ENCODE peak calls at places on chromosomes 1 and 21, in eight cellular contexts. A is heart right ventricle, S is BE2C, T is IMR-90, V is transverse colon, K is prostate gland, O is neural progenitor cell, Z is left ventricle myocardium inferior. Y is an unnamed sample. For H3K4me1, the result is how much of the 10 kb centered on the place peaks cover.

GRCh38 chr1:231272173-231272572 is 31.2 kb downstream of the GNPAT start:
- DNase-seq in Z (no peak), T (no peak), S (no peak), O (no peak), V (no peak), A (no peak), K (no peak), Y (no peak)

GRCh38 chr1:108584320-108584968 is 24.5 kb downstream of the EEIG2 start:
- DNase-seq in V (no peak), Z (no peak), K (no peak), O (no peak), A (no peak), T (no peak), S (no peak), Y (no peak)

GRCh38 chr1:232629250-232630046 is 485 bp downstream of the SIPA1L2 start:
- DNase-seq in S (peak), T (no peak), V (peak), O (peak), K (peak), A (peak), Z (peak), Y (peak)

GRCh38 chr1:71365451-71365850 is 284.6 kb upstream of the ZRANB2 start:
- DNase-seq in Z (no peak), A (no peak), T (peak), O (no peak), V (no peak), K (no peak), S (no peak), Y (no peak)

GRCh38 chr1:147605591-147605990 is 64.3 kb downstream of the BCL9 start:
- DNase-seq in A (no peak), V (no peak), T (peak), K (no peak), S (no peak), Z (no peak), O (no peak), Y (no peak)

GRCh38 chr1:109025691-109026090 is 16.2 kb downstream of the WDR47 start:
- DNase-seq in Z (no peak), K (no peak), O (no peak), T (peak), A (no peak), S (no peak), V (no peak), Y (no peak)

GRCh38 chr1:163106364-163106987 is 37.3 kb downstream of the RGS4 start:
- DNase-seq in A (no peak), S (no peak), T (no peak), Z (no peak), V (no peak), K (no peak), O (no peak), Y (no peak)

GRCh38 chr1:16068356-16069270 is 4.8 kb downstream of the FAM131C start:
- DNase-seq in V (no peak), Z (peak), T (peak), O (no peak), K (no peak), S (no peak), A (peak), Y (peak)

DNA sequence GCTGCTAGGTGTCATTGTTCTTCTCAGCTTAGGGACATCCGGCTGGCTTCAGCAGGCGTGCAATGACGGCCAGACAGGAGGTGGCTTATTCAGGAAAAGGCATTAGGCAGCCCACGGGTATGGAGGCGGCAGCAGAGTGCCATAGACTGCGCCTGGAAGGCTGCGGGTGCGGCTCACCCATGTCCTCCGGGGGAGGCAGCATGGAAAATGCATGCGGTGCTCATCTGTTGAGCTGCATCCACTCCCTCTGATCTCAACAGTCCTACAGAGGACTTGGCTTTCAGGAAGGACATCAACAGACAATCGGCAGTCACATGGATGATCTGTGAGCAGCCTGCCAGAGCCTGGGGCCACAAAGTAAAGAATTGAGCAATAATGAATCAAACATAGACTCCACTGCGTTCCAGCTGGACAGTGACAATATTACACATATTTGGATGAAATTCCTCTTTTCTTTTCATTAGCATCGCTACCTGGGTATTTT is 42.9 kb downstream of the UMODL1 start:
- DNase-seq in T (no peak), V (no peak), A (no peak), O (no peak), Z (no peak), K (peak), S (no peak), Y (no peak)
- TF ChIP-seq CTCF in T (no peak), V (no peak), A (no peak), O (no peak), Z (peak), K (peak), S (peak), Y (no peak)

DNA sequence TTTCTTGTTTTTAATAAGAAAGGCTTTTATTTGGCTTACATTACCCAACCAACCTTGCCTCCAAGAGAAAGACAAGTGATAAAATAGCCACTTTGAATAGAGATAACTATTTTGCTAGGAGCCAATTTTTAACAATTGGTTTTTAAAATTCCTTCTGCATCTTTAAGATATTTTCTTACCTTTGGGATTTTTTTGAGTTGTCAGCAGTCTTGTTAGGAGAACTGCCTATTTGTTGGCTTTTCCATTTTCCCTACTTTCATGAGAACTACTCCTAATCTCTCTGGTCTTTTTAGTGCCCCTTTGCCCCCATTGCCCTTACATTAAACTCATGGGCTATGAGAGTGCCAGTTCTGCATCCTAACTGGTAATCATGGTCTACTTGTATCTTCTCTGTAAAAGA is 38.1 kb upstream of the EPS15 start:
- DNase-seq in A (no peak), V (no peak), O (no peak), T (no peak), S (no peak), Z (no peak), K (no peak), Y (no peak)
- H3K4me1 ChIP-seq in A (under half), V (under half), O (under half), T (under half), S (under half), Z (under half), K (under half), Y (under half)

GRCh38 chr1:30571380-30571779 is 152.0 kb downstream of the MATN1 start:
- DNase-seq in V (no peak), Z (no peak), K (no peak), S (no peak), T (no peak), O (no peak), A (no peak), Y (no peak)

GRCh38 chr1:30575066-30575465 is 148.3 kb downstream of the MATN1 start:
- DNase-seq in Z (no peak), O (no peak), V (no peak), S (no peak), T (no peak), K (no peak), A (no peak), Y (no peak)

GRCh38 chr1:30569384-30569783 is 154.0 kb downstream of the MATN1 start:
- DNase-seq in K (no peak), O (no peak), Z (no peak), S (no peak), V (no peak), T (no peak), A (no peak), Y (no peak)

GRCh38 chr1:30572192-30572591 is 151.2 kb downstream of the MATN1 start:
- DNase-seq in O (no peak), T (no peak), A (no peak), K (no peak), Z (no peak), V (no peak), S (no peak), Y (no peak)
- TF ChIP-seq CTCF in O (no peak), T (no peak), A (peak), K (no peak), Z (peak), V (no peak), S (no peak), Y (no peak)

DNA sequence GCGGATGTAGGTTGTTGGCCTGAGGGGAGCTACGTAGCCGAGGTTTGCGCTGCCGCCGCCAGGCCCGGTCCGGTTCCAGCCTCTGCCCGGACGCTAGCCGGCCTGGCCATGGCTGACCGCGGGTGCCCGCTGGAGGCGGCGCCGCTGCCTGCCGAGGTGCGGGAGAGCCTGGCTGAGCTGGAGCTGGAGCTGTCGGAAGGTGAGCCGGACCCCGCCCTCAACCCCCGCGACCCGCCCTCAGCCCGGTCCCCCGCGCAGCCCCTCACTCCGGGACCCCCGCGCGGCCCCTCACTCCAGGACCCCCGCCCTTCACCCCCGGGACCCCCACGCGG is 299 bp downstream of the DIP2A start:
- DNase-seq in A (no peak), S (no peak), T (no peak), V (no peak), K (no peak), Z (no peak), O (no peak), Y (no peak)
- H3K4me1 ChIP-seq in A (half or more), S (under half), T (under half), V (under half), K (under half), Z (half or more), O (under half), Y (under half)

Y was measured in testis.